ENCODE peak calls at places on chromosomes 13 and 19, in seven cellular contexts. D, X, H, P, Y, E and S are unnamed samples.

GRCh38 chr13:54511356-54511755 is 1482.7 kb downstream of the OLFM4 start:
- DNase-seq in D (no peak), X (no peak), H (no peak), P (no peak), Y (no peak), E (no peak), S (no peak)

GRCh38 chr13:51777921-51778320 is 26.0 kb downstream of the DHRS12 start:
- DNase-seq in D (no peak), X (peak; percentile 31), H (no peak), P (no peak), Y (no peak), E (no peak), S (no peak)

GRCh38 chr13:72643339-72643989 is 84.0 kb downstream of the MZT1 start:
- DNase-seq in D (no peak), X (no peak), H (peak; percentile 56), P (peak; percentile 42), Y (peak; percentile 49), E (peak; percentile 75), S (peak; percentile 68)

GRCh38 chr19:50258918-50259372 is 55.5 kb downstream of the MYH14 start:
- DNase-seq in D (no peak), X (peak; percentile 74), H (peak; percentile 54), P (no peak), Y (no peak), E (no peak), S (no peak)

GRCh38 chr13:44142540-44142867 is 231.1 kb upstream of the SERP2 start:
- DNase-seq in D (no peak), X (no peak), H (no peak), P (no peak), Y (no peak), E (no peak), S (no peak)

GRCh38 chr13:46951516-46951915 is 54.7 kb upstream of the HTR2A start:
- DNase-seq in D (no peak), X (no peak), H (no peak), P (no peak), Y (no peak), E (no peak), S (no peak)

GRCh38 chr13:95267662-95268369 is 33.4 kb downstream of the ABCC4 start:
- DNase-seq in D (no peak), X (no peak), H (no peak), P (no peak), Y (no peak), E (peak; percentile 93), S (peak; percentile 98)

GRCh38 chr13:111322001-111322915 is 1.8 kb downstream of the TEX29 start:
- DNase-seq in D (no peak), X (no peak), H (no peak), P (no peak), Y (no peak), E (no peak), S (no peak)

GRCh38 chr19:36821758-36822157 is 16.4 kb downstream of the ZNF790 start:
- DNase-seq in D (no peak), X (no peak), H (no peak), P (no peak), Y (no peak), E (no peak), S (no peak)

GRCh38 chr19:18915639-18916038 is 3.5 kb downstream of the COPE start:
- DNase-seq in D (no peak), X (peak; percentile 71), H (peak; percentile 69), P (no peak), Y (no peak), E (peak; percentile 39), S (peak; percentile 33)

GRCh38 chr19:18002347-18002850 is 5.6 kb upstream of the ARRDC2 start:
- DNase-seq in D (peak; percentile 54), X (peak; percentile 57), H (peak; percentile 45), P (no peak), Y (peak; percentile 86), E (no peak), S (no peak)

GRCh38 chr13:48551329-48551728 is 18.4 kb upstream of the RCBTB2 start:
- DNase-seq in D (no peak), X (no peak), H (no peak), P (no peak), Y (no peak), E (no peak), S (no peak)

GRCh38 chr13:43263047-43263446 is 239.7 kb downstream of the DNAJC15 start:
- DNase-seq in D (no peak), X (no peak), H (no peak), P (no peak), Y (no peak), E (no peak), S (no peak)

GRCh38 chr13:76791290-76791664 is 94.9 kb downstream of the KCTD12 start:
- DNase-seq in D (no peak), X (no peak), H (no peak), P (no peak), Y (no peak), E (peak; percentile 22), S (no peak)

GRCh38 chr13:76795701-76796695 is 90.2 kb downstream of the KCTD12 start:
- DNase-seq in D (no peak), X (no peak), H (no peak), P (no peak), Y (no peak), E (peak; percentile 39), S (peak; percentile 78)

GRCh38 chr13:76790519-76791289 is 95.5 kb downstream of the KCTD12 start:
- DNase-seq in D (no peak), X (no peak), H (no peak), P (no peak), Y (no peak), E (peak; percentile 47), S (no peak)

GRCh38 chr13:76798037-76798436 is 88.2 kb downstream of the KCTD12 start:
- DNase-seq in D (no peak), X (no peak), H (peak; percentile 20), P (no peak), Y (peak; percentile 62), E (no peak), S (no peak)

DNA sequence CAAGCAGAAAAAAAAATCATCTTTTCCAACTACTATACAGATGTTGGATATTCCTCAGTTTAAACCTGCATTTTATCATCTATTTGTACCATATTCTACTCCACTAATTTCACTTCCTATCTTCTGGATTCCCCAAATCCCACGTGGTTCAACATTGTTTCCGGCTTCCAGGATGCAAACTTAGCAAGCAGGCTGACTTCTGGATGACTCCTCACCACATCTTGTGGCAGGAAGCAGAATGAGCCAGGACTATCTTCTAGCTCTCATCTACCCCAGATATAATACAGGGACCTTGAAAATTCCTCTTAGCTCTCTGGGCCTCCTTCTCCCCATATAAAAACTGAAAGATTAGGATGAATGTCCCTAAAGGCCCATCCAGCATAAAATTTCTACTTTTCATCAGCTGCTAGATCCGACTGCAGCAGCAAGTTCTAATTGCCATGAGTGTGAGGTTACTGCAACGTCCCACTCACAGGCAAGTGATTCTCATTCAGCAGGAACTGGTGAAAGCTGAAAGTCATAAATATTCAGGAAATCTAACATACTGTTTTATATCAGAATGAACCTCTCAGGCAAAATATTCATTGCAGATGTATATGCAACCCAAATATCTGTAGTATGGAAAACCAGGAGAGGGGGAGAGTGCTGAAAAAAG is 93.4 kb downstream of the KCTD12 start:
- DNase-seq in D (peak; percentile 46), X (no peak), H (no peak), P (no peak), Y (no peak), E (peak; percentile 87), S (peak; percentile 52)
- TF ChIP-seq CTCF in D (no peak), X (no peak), H (no peak), P (no peak), Y (no peak), E (peak; percentile 49), S (no peak)

DNA sequence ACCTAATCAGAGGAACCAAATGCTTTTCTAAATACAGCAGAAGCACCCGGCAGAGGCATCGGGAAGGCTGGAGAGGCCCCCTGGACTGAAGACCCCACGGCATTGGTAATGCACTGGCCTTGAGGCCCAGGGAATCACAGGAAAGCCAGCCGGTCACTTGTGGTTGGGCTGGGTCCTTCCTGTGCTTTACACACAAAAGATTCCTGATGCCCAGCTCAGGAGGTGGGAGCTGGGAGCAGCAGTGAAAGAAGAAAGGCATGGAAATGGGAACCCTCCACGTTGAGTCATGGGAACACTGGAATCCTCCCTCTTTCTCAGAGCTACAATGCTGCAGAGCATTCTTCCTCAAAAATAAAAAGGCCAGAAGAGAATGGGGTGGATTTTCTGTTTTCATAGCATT is 126.4 kb downstream of the TNFRSF19 start:
- DNase-seq in D (no peak), X (no peak), H (no peak), P (no peak), Y (no peak), E (no peak), S (no peak)
- H3K4me3 ChIP-seq in D (no peak overlapping the region), X (no peak overlapping the region), H (no peak overlapping the region), P (no peak overlapping the region), Y (no peak overlapping the region), E (no peak overlapping the region), S (no peak overlapping the region)

DNA sequence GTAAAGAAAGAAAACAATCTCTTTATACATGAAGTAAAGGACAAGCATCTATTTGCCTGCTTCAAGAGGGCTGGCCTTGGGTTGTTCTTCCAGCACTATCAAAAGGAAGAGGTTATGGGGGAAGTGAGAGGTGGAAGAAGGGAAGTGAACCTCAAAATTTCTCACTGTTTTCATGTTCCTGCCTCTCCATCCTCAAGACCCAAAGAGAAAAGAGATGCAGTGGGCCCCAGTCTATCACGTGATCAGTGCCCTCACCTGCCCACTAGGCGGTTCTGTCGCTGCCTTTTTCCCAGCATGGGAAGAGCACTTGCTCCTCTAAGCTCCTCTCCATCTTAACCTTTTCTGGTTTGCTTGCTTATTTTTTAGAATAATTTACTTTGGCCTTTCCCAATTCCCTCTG is 6.2 kb upstream of the USP12 start:
- DNase-seq in D (no peak), X (no peak), H (no peak), P (no peak), Y (no peak), E (no peak), S (no peak)
- TF ChIP-seq CTCF in D (no peak), X (no peak), H (no peak), P (no peak), Y (no peak), E (no peak), S (no peak)

GRCh38 chr19:35143231-35143715 is at the start of gene FXYD7:
- DNase-seq in D (no peak), X (no peak), H (no peak), P (no peak), Y (no peak), E (no peak), S (no peak)
- H3K4me3 ChIP-seq in D (peak within 1 kb of the TSS; percentile 45), X (no peak within 1 kb of the TSS), H (no peak within 1 kb of the TSS), P (no peak within 1 kb of the TSS), Y (peak within 1 kb of the TSS; percentile 19), E (no peak within 1 kb of the TSS), S (no peak within 1 kb of the TSS)

GRCh38 chr13:27869436-27870090 is 50.2 kb upstream of the PDX1 start:
- DNase-seq in D (no peak), X (no peak), H (no peak), P (no peak), Y (no peak), E (no peak), S (no peak)
- TF ChIP-seq CTCF in D (no peak), X (no peak), H (no peak), P (no peak), Y (no peak), E (no peak), S (no peak)

GRCh38 chr19:1852729-1853128 is 4.4 kb upstream of the REXO1 start:
- DNase-seq in D (no peak), X (no peak), H (no peak), P (no peak), Y (no peak), E (no peak), S (no peak)
- H3K4me3 ChIP-seq in D (no peak overlapping the region), X (no peak overlapping the region), H (no peak overlapping the region), P (no peak overlapping the region), Y (no peak overlapping the region), E (no peak overlapping the region), S (no peak overlapping the region)